ENCODE peak calls at places on chromosomes 13 and 19, in seven cellular contexts. X, P, C, N, J, F and L are unnamed samples.
A peak's percentile ranks its signal among the peaks of the same experiment; 100 is the strongest.

GRCh38 chr13:49499889-49500660 is 4.3 kb downstream of the PHF11 start:
- DNase-seq in J (peak; percentile 49), N (no peak), F (no peak), P (no peak), X (no peak), C (no peak), L (no peak)

GRCh38 chr19:2887391-2887914 is 13.3 kb upstream of the ZNF57 start:
- DNase-seq in P (no peak), C (peak; percentile 72), J (peak; percentile 51), F (peak; percentile 56), X (peak; percentile 61), N (peak; percentile 70), L (peak; percentile 80)

GRCh38 chr19:53467503-53468262 is at the start of gene ZNF813:
- DNase-seq in C (peak; percentile 96), N (peak; percentile 94), F (peak; percentile 99), P (peak; percentile 86), J (peak; percentile 79), X (peak; percentile 75), L (peak; percentile 92)

GRCh38 chr19:35006342-35006998 is 6.3 kb downstream of the GRAMD1A start:
- DNase-seq in F (no peak), C (no peak), P (no peak), N (no peak), J (no peak), X (no peak), L (no peak)

GRCh38 chr13:112903606-112904195 is 65.3 kb upstream of the MCF2L start:
- DNase-seq in F (peak; percentile 43), P (no peak), X (no peak), C (no peak), J (no peak), N (no peak), L (no peak)

GRCh38 chr19:10454267-10454666 is 33.9 kb downstream of the PDE4A start:
- DNase-seq in X (peak; percentile 35), C (peak; percentile 38), J (no peak), F (peak; percentile 85), N (no peak), P (no peak), L (no peak)

GRCh38 chr19:49638360-49638759 is 1.6 kb downstream of the RRAS start:
- DNase-seq in N (no peak), C (no peak), X (no peak), J (no peak), F (peak; percentile 72), P (no peak), L (no peak)

GRCh38 chr19:36807029-36807428 is 31.2 kb downstream of the ZNF790 start:
- DNase-seq in P (no peak), X (no peak), N (no peak), C (no peak), J (no peak), F (no peak), L (no peak)

GRCh38 chr19:11260996-11261395 is 1.3 kb downstream of the DOCK6 start:
- DNase-seq in N (no peak), C (no peak), F (no peak), P (no peak), X (no peak), J (no peak), L (no peak)

GRCh38 chr19:33798701-33799111 is 2.0 kb downstream of the KCTD15 start:
- DNase-seq in J (no peak), N (no peak), F (no peak), P (no peak), X (no peak), C (peak; percentile 35), L (no peak)

GRCh38 chr13:20873348-20873747 is 29.2 kb downstream of the XPO4 start:
- DNase-seq in F (no peak), P (no peak), J (peak; percentile 34), C (no peak), N (no peak), X (no peak), L (no peak)

GRCh38 chr19:7004313-7004931 is 16.8 kb downstream of the MBD3L2B start:
- DNase-seq in X (peak; percentile 27), J (peak; percentile 16), N (no peak), C (peak; percentile 1), P (no peak), F (peak; percentile 48), L (no peak)

GRCh38 chr13:79245937-79246574 is 160.0 kb downstream of the RBM26 start:
- DNase-seq in F (peak; percentile 49), N (no peak), P (no peak), X (no peak), J (no peak), C (no peak), L (peak; percentile 55)

GRCh38 chr19:10523135-10523636 is 5.9 kb upstream of the S1PR5 start:
- DNase-seq in C (no peak), P (no peak), N (no peak), F (no peak), X (no peak), J (no peak), L (no peak)

GRCh38 chr19:15431396-15432017 is 12.7 kb upstream of the AKAP8L start:
- DNase-seq in F (no peak), N (no peak), C (no peak), X (no peak), J (no peak), P (no peak), L (no peak)

GRCh38 chr19:1173845-1174809 is at the start of gene SBNO2:
- DNase-seq in X (peak; percentile 80), P (peak; percentile 92), F (peak; percentile 98), J (peak; percentile 82), N (peak; percentile 100), C (peak; percentile 90), L (peak; percentile 95)

GRCh38 chr13:30739646-30740642 is 4.6 kb downstream of the ALOX5AP start:
- DNase-seq in X (no peak), N (peak; percentile 53), P (no peak), C (no peak), F (peak; percentile 73), J (no peak), L (peak; percentile 90)